ENCODE peak calls at places on chromosomes 2 and 18, in four cellular contexts. One of them, this sample, is unnamed.

GRCh38 chr2:58427572-58428285 is 186.6 kb upstream of the FANCL start:
- DNase-seq in astrocyte of the cerebellum: peak
- DNase-seq in non-pigmented ciliary epithelial cell: no peak
- DNase-seq in NCI-H2171 treated with DMSO at 0.1 percent for 48 hours: peak
- DNase-seq in this sample: no peak

GRCh38 chr18:78526923-78527775 is 452.5 kb upstream of the SALL3 start:
- DNase-seq in astrocyte of the cerebellum: no peak
- DNase-seq in non-pigmented ciliary epithelial cell: no peak
- DNase-seq in NCI-H2171 treated with DMSO at 0.1 percent for 48 hours: no peak
- DNase-seq in this sample: no peak

GRCh38 chr2:147294825-147295392 is 549.9 kb upstream of the ACVR2A start:
- DNase-seq in astrocyte of the cerebellum: no peak
- DNase-seq in non-pigmented ciliary epithelial cell: no peak
- DNase-seq in NCI-H2171 treated with DMSO at 0.1 percent for 48 hours: no peak
- DNase-seq in this sample: no peak

GRCh38 chr2:56040189-56040588 is 116.6 kb upstream of the EFEMP1 start:
- DNase-seq in astrocyte of the cerebellum: no peak
- DNase-seq in non-pigmented ciliary epithelial cell: no peak
- DNase-seq in NCI-H2171 treated with DMSO at 0.1 percent for 48 hours: peak
- DNase-seq in this sample: no peak

GRCh38 chr2:15271941-15272340 is 289.2 kb downstream of the NBAS start:
- DNase-seq in astrocyte of the cerebellum: no peak
- DNase-seq in non-pigmented ciliary epithelial cell: no peak
- DNase-seq in NCI-H2171 treated with DMSO at 0.1 percent for 48 hours: no peak
- DNase-seq in this sample: no peak

GRCh38 chr18:5571592-5571991 is 27.8 kb upstream of the EPB41L3 start:
- DNase-seq in astrocyte of the cerebellum: no peak
- DNase-seq in non-pigmented ciliary epithelial cell: no peak
- DNase-seq in NCI-H2171 treated with DMSO at 0.1 percent for 48 hours: no peak
- DNase-seq in this sample: no peak

GRCh38 chr2:156181208-156181607 is 151.3 kb downstream of the NR4A2 start:
- DNase-seq in astrocyte of the cerebellum: no peak
- DNase-seq in non-pigmented ciliary epithelial cell: no peak
- DNase-seq in NCI-H2171 treated with DMSO at 0.1 percent for 48 hours: no peak
- DNase-seq in this sample: no peak

GRCh38 chr2:196515041-196515440 is 124.5 kb upstream of the CCDC150 start:
- DNase-seq in astrocyte of the cerebellum: no peak
- DNase-seq in non-pigmented ciliary epithelial cell: no peak
- DNase-seq in NCI-H2171 treated with DMSO at 0.1 percent for 48 hours: peak
- DNase-seq in this sample: no peak

GRCh38 chr2:37421686-37422085 is 77.3 kb downstream of the QPCT start:
- DNase-seq in astrocyte of the cerebellum: no peak
- DNase-seq in non-pigmented ciliary epithelial cell: no peak
- DNase-seq in NCI-H2171 treated with DMSO at 0.1 percent for 48 hours: no peak
- DNase-seq in this sample: no peak

GRCh38 chr18:79588636-79589481 is 90.7 kb upstream of the CTDP1 start:
- DNase-seq in astrocyte of the cerebellum: peak
- DNase-seq in non-pigmented ciliary epithelial cell: peak
- DNase-seq in NCI-H2171 treated with DMSO at 0.1 percent for 48 hours: no peak
- DNase-seq in this sample: no peak

GRCh38 chr2:54497738-54498680 is 41.9 kb downstream of the SPTBN1 start:
- DNase-seq in astrocyte of the cerebellum: no peak
- DNase-seq in non-pigmented ciliary epithelial cell: no peak
- DNase-seq in NCI-H2171 treated with DMSO at 0.1 percent for 48 hours: no peak
- DNase-seq in this sample: no peak

GRCh38 chr18:62751341-62751821 is 36.0 kb downstream of the PHLPP1 start:
- DNase-seq in astrocyte of the cerebellum: peak
- DNase-seq in non-pigmented ciliary epithelial cell: no peak
- DNase-seq in NCI-H2171 treated with DMSO at 0.1 percent for 48 hours: no peak
- DNase-seq in this sample: no peak

GRCh38 chr2:134258684-134259408 is 5.0 kb downstream of the MGAT5 start:
- DNase-seq in astrocyte of the cerebellum: no peak
- DNase-seq in non-pigmented ciliary epithelial cell: no peak
- DNase-seq in NCI-H2171 treated with DMSO at 0.1 percent for 48 hours: no peak
- DNase-seq in this sample: no peak

GRCh38 chr2:16142383-16143361 is 202.3 kb downstream of the MYCN start:
- DNase-seq in astrocyte of the cerebellum: no peak
- DNase-seq in non-pigmented ciliary epithelial cell: no peak
- DNase-seq in NCI-H2171 treated with DMSO at 0.1 percent for 48 hours: no peak
- DNase-seq in this sample: no peak